ENCODE peak calls at places on chromosomes 2 and 18, in four cellular contexts. R is cardiac muscle cell, V is mesendoderm, H is AG09309. M is an unnamed sample.

GRCh38 chr18:57438669-57439616 is 3.8 kb downstream of the ONECUT2 start:
- DNase-seq in R (no peak), V (peak), H (no peak), M (peak)

GRCh38 chr18:3230401-3231334 is 10.9 kb upstream of the MYOM1 start:
- DNase-seq in R (peak), H (no peak), V (peak), M (peak)

GRCh38 chr2:72694715-72695496 is 130.9 kb downstream of the EXOC6B start:
- DNase-seq in H (peak), R (peak), V (peak), M (no peak)

GRCh38 chr2:211216221-211216620 is 659.8 kb downstream of the CPS1 start:
- DNase-seq in H (no peak), R (no peak), V (peak), M (no peak)

GRCh38 chr18:12302391-12303147 is 5.5 kb upstream of the TUBB6 start:
- DNase-seq in V (no peak), R (no peak), H (no peak), M (no peak)

GRCh38 chr2:120605231-120605935 is 130.3 kb upstream of the GLI2 start:
- DNase-seq in R (no peak), H (no peak), V (peak), M (peak)

GRCh38 chr2:5696741-5697521 is 4.7 kb downstream of the SOX11 start:
- DNase-seq in R (peak), H (no peak), V (peak), M (no peak)

GRCh38 chr2:230964136-230964730 is 31.7 kb upstream of the SPATA3 start:
- DNase-seq in R (no peak), V (no peak), H (no peak), M (no peak)

GRCh38 chr2:6826081-6826913 is 39.4 kb downstream of the CMPK2 start:
- DNase-seq in V (peak), H (no peak), R (peak), M (peak)

GRCh38 chr18:2891526-2892431 is 45.0 kb downstream of the EMILIN2 start:
- DNase-seq in V (no peak), H (no peak), R (no peak), M (no peak)

GRCh38 chr18:864872-865273 is 39.8 kb upstream of the ADCYAP1 start:
- DNase-seq in V (peak), H (peak), R (peak), M (peak)

GRCh38 chr2:151669585-151670081 is 64.6 kb downstream of the NEB start:
- DNase-seq in H (no peak), R (peak), V (peak), M (peak)

GRCh38 chr18:59985289-59985688 is 85.5 kb downstream of the PMAIP1 start:
- DNase-seq in R (no peak), V (no peak), H (no peak), M (no peak)

GRCh38 chr18:12403601-12404506 is 3.9 kb upstream of the PRELID3A start:
- DNase-seq in R (peak), V (no peak), H (peak), M (peak)

GRCh38 chr2:223217373-223217772 is 165.4 kb downstream of the KCNE4 start:
- DNase-seq in R (no peak), V (no peak), H (no peak), M (no peak)

GRCh38 chr2:72511906-72512305 is 313.9 kb downstream of the EXOC6B start:
- DNase-seq in H (no peak), R (no peak), V (no peak), M (no peak)

GRCh38 chr2:23360571-23361125 is 24.3 kb upstream of the KLHL29 start:
- DNase-seq in R (peak), H (no peak), V (peak), M (peak)

GRCh38 chr2:159506764-159507406 is 109.5 kb downstream of the BAZ2B start:
- DNase-seq in H (no peak), V (no peak), R (no peak), M (no peak)

GRCh38 chr18:32276896-32277295 is 87.1 kb downstream of the MEP1B start:
- DNase-seq in R (no peak), H (no peak), V (no peak), M (no peak)

GRCh38 chr2:53452957-53453748 is 314.5 kb upstream of the CHAC2 start:
- DNase-seq in H (no peak), V (no peak), R (no peak), M (no peak)

GRCh38 chr18:62434798-62435197 is 88.0 kb upstream of the ZCCHC2 start:
- DNase-seq in R (no peak), V (no peak), H (no peak), M (no peak)

GRCh38 chr2:142234701-142235100 is 103.9 kb upstream of the LRP1B start:
- DNase-seq in R (no peak), H (no peak), V (no peak), M (no peak)

GRCh38 chr2:191806396-191806795 is 40.5 kb downstream of the CAVIN2 start:
- DNase-seq in H (no peak), V (no peak), R (peak), M (no peak)

GRCh38 chr2:164186596-164186995 is 434.7 kb downstream of the GRB14 start:
- DNase-seq in V (no peak), H (no peak), R (no peak), M (no peak)

GRCh38 chr2:230885467-230886130 is 20.9 kb downstream of the ITM2C start:
- DNase-seq in H (no peak), V (peak), R (peak), M (peak)

GRCh38 chr2:127957240-127957639 is 70.6 kb downstream of the SAP130 start:
- DNase-seq in V (no peak), H (no peak), R (no peak), M (no peak)

GRCh38 chr2:10283106-10284062 is 19.3 kb upstream of the HPCAL1 start:
- DNase-seq in R (peak), H (no peak), V (peak), M (peak)

GRCh38 chr2:38943784-38944183 is 54.1 kb downstream of the ARHGEF33 start:
- DNase-seq in H (no peak), V (peak), R (no peak), M (no peak)
- H3K4me3 ChIP-seq in H (no peak), V (no peak), R (no peak), M (no peak)

GRCh38 chr2:62569907-62570793 is 64.2 kb upstream of the TMEM17 start:
- DNase-seq in R (no peak), H (no peak), V (peak), M (no peak)

GRCh38 chr2:62573137-62573731 is 67.2 kb upstream of the TMEM17 start:
- DNase-seq in V (no peak), R (peak), H (no peak), M (no peak)

GRCh38 chr2:62568983-62569837 is 63.2 kb upstream of the TMEM17 start:
- DNase-seq in H (no peak), V (no peak), R (no peak), M (no peak)

GRCh38 chr2:62568074-62568473 is 62.1 kb upstream of the TMEM17 start:
- DNase-seq in H (no peak), R (peak), V (no peak), M (no peak)

GRCh38 chr2:62570861-62571698 is 65.1 kb upstream of the TMEM17 start:
- DNase-seq in H (no peak), R (no peak), V (peak), M (no peak)
- H3K4me3 ChIP-seq in H (peak), R (no peak), V (no peak), M (no peak)

GRCh38 chr2:108587621-108588020 is 53.4 kb downstream of the LIMS1 start:
- DNase-seq in H (no peak), V (no peak), R (peak), M (no peak)
- H3K4me3 ChIP-seq in H (no peak), V (no peak), R (no peak), M (no peak)

DNA sequence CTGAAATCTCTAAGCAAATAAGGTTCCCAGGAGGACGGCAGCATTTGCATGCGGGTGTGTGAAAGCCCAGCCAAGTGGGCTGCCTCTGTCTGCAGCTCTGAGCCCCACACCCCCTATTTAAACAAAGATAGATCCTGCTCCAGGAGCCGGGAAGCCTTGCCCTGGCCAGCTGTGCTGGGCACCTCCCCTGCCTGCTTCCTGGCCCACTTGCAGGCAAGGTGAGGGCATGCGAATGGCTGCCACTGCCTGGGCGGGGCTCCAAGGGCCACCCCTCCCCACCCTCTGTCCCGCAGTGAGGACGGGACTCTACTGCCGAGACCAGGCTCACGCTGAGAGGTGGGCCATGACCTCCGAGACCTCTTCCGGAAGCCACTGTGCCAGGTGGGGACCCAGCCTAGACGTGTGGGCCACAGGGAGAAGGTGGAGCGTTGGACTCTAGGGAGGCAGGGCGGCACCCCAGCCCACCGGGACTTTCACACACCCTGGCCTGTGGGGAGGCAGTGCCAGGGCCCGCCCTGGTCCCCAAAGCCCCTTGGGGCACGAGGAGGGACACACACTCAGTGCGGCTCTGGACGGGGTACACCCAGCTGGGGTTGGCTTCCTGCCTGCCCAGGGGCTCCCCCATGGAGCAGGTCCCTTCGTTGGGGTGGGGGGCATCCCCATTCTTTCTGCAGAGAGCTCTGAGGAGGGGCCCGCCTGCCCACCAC is at the start of gene ANO7:
- DNase-seq in H (no peak), R (no peak), V (no peak), M (no peak)
- H3K4me3 ChIP-seq in H (no peak), R (no peak), V (no peak), M (no peak)

GRCh38 chr2:134252092-134252775 is 1.6 kb upstream of the MGAT5 start:
- DNase-seq in V (no peak), H (no peak), R (no peak), M (no peak)

GRCh38 chr2:134253117-134253704 is 661 bp upstream of the MGAT5 start:
- DNase-seq in R (no peak), H (no peak), V (no peak), M (no peak)

GRCh38 chr2:134256961-134257360 is 3.1 kb downstream of the MGAT5 start:
- DNase-seq in V (no peak), H (no peak), R (no peak), M (no peak)

GRCh38 chr2:134253804-134254203 is at the start of gene MGAT5:
- DNase-seq in R (no peak), H (no peak), V (no peak), M (no peak)

DNA sequence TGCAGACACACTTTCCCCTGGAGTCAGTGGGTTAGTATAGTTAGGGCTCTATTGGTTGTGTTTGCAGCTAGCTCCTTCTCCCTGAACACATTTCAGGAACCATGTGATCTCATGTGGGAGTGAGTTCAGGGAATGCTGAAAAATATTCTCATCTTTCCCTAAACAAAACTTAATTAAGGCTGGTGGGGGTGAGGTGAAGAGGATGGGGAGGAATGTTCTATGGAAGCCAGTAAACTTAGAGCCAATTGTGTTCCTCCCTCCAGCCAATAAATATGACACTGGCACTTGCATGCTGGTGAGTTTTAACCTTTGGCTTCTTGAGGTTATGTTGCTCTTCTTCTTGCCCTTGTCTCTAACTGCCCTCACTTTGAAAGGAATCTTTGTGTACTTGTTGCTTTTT is 964 bp downstream of the MGAT5 start:
- DNase-seq in V (no peak), H (no peak), R (no peak), M (no peak)
- H3K4me3 ChIP-seq in V (no peak), H (no peak), R (no peak), M (no peak)

DNA sequence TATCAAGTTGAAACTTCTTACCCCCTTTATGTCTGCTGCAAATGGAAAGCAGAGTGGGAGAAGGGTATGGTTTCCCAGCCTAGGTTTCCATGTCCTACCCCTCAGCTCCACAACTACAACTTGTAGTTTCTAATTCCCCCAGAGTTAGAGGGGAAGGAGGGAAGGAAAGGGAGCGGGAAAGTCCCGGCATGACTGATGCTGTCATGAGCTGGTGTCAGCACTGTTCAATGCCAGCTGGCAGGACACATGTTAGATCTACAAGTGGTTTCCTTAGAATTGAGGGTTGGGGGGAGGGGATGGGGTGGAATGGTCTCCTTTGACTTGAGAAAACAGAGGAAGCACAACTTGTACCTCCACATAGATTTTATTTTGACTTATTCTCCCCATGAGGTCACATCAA is 194.0 kb downstream of the MBD2 start:
- DNase-seq in V (no peak), H (no peak), R (no peak), M (no peak)
- H3K4me3 ChIP-seq in V (no peak), H (no peak), R (no peak), M (no peak)

M was measured in NB4.